ENCODE peak calls at places on chromosomes 4 and X, in five cellular contexts. D is endodermal cell, R is lung, F is astrocyte of the spinal cord, N is A549. H is an unnamed sample.

GRCh38 chr4:142567620-142568451 is 278.3 kb downstream of the INPP4B start:
- DNase-seq in D (no peak), R (no peak), F (peak), N (peak), H (no peak)

GRCh38 chr4:71125137-71125536 is 131.7 kb downstream of the DCK start:
- DNase-seq in D (no peak), R (no peak), F (no peak), N (no peak), H (no peak)

GRCh38 chr4:81722229-81722900 is 250.7 kb upstream of the RASGEF1B start:
- DNase-seq in D (no peak), R (no peak), F (no peak), N (no peak), H (no peak)

GRCh38 chrX:122582280-122582679 is 601.8 kb upstream of the GRIA3 start:
- DNase-seq in D (no peak), R (no peak), F (no peak), N (no peak), H (no peak)

GRCh38 chrX:13047752-13048151 is 3.3 kb upstream of the FAM9C start:
- DNase-seq in D (no peak), R (no peak), F (no peak), N (no peak), H (no peak)

GRCh38 chr4:99648321-99648720 is 9.3 kb downstream of the C4orf54 start:
- DNase-seq in D (no peak), R (no peak), F (no peak), N (no peak), H (no peak)

GRCh38 chr4:189124149-189124758 is 816.4 kb upstream of the FRG1 start:
- DNase-seq in D (peak), R (no peak), F (peak), N (peak), H (no peak)

GRCh38 chr4:41598580-41598979 is 60.6 kb downstream of the LIMCH1 start:
- DNase-seq in D (no peak), R (no peak), F (no peak), N (no peak), H (no peak)

GRCh38 chr4:165359501-165359900 is 19.3 kb upstream of the CPE start:
- DNase-seq in D (no peak), R (no peak), F (no peak), N (no peak), H (no peak)

GRCh38 chr4:81527115-81527514 is 55.4 kb upstream of the RASGEF1B start:
- DNase-seq in D (no peak), R (peak), F (no peak), N (no peak), H (no peak)

GRCh38 chrX:41335590-41336331 is 1.8 kb downstream of the DDX3X start:
- DNase-seq in D (no peak), R (no peak), F (peak), N (no peak), H (no peak)

GRCh38 chr4:2313366-2313765 is 51.5 kb upstream of the MXD4 start:
- DNase-seq in D (no peak), R (no peak), F (no peak), N (no peak), H (no peak)

GRCh38 chr4:73252001-73252400 is 6.6 kb downstream of the ANKRD17 start:
- DNase-seq in D (no peak), R (no peak), F (no peak), N (no peak), H (no peak)

GRCh38 chr4:84529169-84529751 is 30.2 kb upstream of the NKX6-1 start:
- DNase-seq in D (no peak), R (no peak), F (peak), N (peak), H (no peak)

GRCh38 chr4:169268951-169269781 is 1.6 kb downstream of the SH3RF1 start:
- DNase-seq in D (peak), R (no peak), F (peak), N (peak), H (no peak)

GRCh38 chr4:59553063-59553738 is 1646.9 kb upstream of the ADGRL3 start:
- DNase-seq in D (no peak), R (no peak), F (no peak), N (peak), H (no peak)

GRCh38 chr4:52617467-52618017 is 41.6 kb downstream of the USP46 start:
- DNase-seq in D (no peak), R (no peak), F (peak), N (no peak), H (no peak)

GRCh38 chr4:145352438-145353145 is 129.1 kb upstream of the SMAD1 start:
- DNase-seq in D (no peak), R (no peak), F (peak), N (no peak), H (no peak)

GRCh38 chrX:112913807-112914206 is 73.2 kb upstream of the AMOT start:
- DNase-seq in D (no peak), R (no peak), F (no peak), N (no peak), H (no peak)

GRCh38 chr4:33878710-33879109 is 2365.6 kb downstream of the ARAP2 start:
- DNase-seq in D (no peak), R (no peak), F (no peak), N (no peak), H (no peak)

GRCh38 chr4:2788532-2789103 is 4.3 kb upstream of the SH3BP2 start:
- DNase-seq in D (peak), R (no peak), F (no peak), N (no peak), H (no peak)

GRCh38 chr4:38711066-38711465 is 47.1 kb downstream of the KLF3 start:
- DNase-seq in D (no peak), R (no peak), F (no peak), N (no peak), H (no peak)

GRCh38 chr4:94472056-94472826 is 20.5 kb downstream of the PDLIM5 start:
- DNase-seq in D (no peak), R (no peak), F (peak), N (no peak), H (no peak)

GRCh38 chrX:46912673-46913491 is 661 bp downstream of the JADE3 start:
- DNase-seq in D (peak), R (peak), F (peak), N (peak), H (peak)

GRCh38 chr4:1987721-1988326 is 20.9 kb downstream of the NELFA start:
- DNase-seq in D (no peak), R (no peak), F (no peak), N (no peak), H (peak)

GRCh38 chr4:15913631-15913970 is 24.9 kb downstream of the FGFBP1 start:
- DNase-seq in D (no peak), R (no peak), F (peak), N (peak), H (no peak)

GRCh38 chrX:21683910-21684309 is 25.8 kb upstream of the KLHL34 start:
- DNase-seq in D (no peak), R (no peak), F (peak), N (no peak), H (no peak)

GRCh38 chr4:88107406-88108107 is 50.9 kb downstream of the ABCG2 start:
- DNase-seq in D (no peak), R (no peak), F (no peak), N (peak), H (no peak)

GRCh38 chrX:115960440-115961084 is 210.0 kb upstream of the AGTR2 start:
- DNase-seq in D (peak), R (no peak), F (no peak), N (peak), H (no peak)

GRCh38 chrX:50211510-50211909 is 6.9 kb downstream of the CCNB3 start:
- DNase-seq in D (peak), R (no peak), F (no peak), N (peak), H (no peak)
- TF ChIP-seq CTCF in D (peak), R (no peak), F (peak), N (peak), H (peak)

DNA sequence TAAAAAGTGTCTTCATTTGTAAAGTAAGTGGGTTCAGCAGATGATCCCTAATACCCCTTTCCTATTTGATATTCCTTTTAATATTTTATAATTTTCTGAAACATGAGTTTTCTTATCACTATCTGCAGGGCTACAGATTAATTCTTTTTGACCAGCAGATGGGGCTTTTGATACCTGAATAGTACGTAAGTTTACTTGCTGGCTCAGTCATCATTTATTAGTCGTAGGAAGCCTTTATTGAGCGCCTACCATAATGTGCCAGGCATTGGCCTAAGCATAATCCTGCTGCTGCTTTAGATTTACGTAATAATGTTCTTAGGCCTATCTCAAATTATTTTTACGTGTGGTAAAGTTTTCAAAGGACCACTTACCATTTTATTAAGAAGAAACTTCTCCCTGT is 33.1 kb downstream of the OSTC start:
- DNase-seq in D (no peak), R (no peak), F (peak), N (peak), H (no peak)
- TF ChIP-seq CTCF in D (peak), R (no peak), F (peak), N (peak), H (peak)

GRCh38 chrX:130263016-130263415 is 5.7 kb downstream of the ZNF280C start:
- DNase-seq in D (no peak), R (no peak), F (no peak), N (peak), H (no peak)
- TF ChIP-seq CTCF in D (no peak), R (no peak), F (no peak), N (no peak), H (no peak)

GRCh38 chrX:39196192-39197102 is 395.2 kb downstream of the MID1IP1 start:
- DNase-seq in D (peak), R (no peak), F (peak), N (no peak), H (no peak)
- TF ChIP-seq CTCF in D (no peak), R (no peak), F (no peak), N (no peak), H (no peak)

DNA sequence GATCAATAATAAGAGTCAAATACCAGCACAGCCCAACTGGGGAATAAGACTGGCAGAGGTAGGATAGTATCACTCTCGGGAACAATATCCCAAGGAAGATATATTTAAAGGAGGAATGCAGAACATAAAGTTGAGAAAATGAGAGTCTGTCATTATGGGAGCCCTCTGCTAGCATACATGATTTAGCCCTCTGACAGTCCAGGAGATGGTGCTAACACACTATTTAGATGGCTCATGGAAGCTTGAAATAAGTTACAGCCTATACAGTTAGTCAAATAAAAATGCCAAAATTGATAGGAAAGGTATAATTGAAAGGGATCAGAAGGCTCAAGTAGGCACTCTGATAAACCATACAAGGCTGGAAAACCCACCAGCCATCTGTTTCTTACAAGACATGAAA is 201.0 kb upstream of the NEIL3 start:
- DNase-seq in D (no peak), R (no peak), F (no peak), N (peak), H (no peak)
- TF ChIP-seq CTCF in D (peak), R (no peak), F (peak), N (no peak), H (no peak)

GRCh38 chr4:76374744-76375143 is 46.2 kb downstream of the CCDC158 start:
- DNase-seq in D (no peak), R (no peak), F (no peak), N (no peak), H (no peak)
- TF ChIP-seq CTCF in D (no peak), R (no peak), F (no peak), N (no peak), H (peak)

DNA sequence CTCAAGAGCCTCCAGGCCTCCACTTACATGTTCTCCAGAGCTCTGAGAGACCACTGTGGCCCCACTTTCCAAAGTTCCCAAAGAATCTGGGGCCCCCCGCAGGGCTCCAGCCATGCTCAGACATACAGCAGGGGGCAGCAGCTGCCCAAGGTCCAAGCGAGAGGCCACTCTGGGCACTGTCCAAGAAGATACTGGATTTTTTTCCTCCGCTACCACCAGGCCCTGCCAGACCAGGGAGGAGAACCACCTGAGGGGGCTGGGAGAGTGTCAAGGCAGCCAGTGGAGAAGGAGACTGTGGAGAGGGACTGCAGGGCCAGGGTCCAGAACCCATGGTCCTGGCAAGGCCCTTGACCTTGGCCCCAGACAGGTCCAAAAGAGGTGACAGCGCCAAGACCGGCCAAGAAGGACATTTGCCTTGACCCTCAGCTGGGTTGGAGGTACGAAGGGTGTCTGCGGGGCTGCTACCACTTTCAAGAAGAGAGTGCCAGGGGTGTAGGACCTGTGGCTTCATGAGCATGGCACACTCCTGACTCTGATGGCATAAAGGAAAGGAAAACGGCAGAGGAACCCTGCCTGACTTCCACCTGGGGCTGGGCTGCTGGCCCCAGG is 5.3 kb downstream of the EMD start:
- DNase-seq in D (no peak), R (no peak), F (no peak), N (no peak), H (no peak)
- TF ChIP-seq CTCF in D (peak), R (no peak), F (peak), N (peak), H (peak)

DNA sequence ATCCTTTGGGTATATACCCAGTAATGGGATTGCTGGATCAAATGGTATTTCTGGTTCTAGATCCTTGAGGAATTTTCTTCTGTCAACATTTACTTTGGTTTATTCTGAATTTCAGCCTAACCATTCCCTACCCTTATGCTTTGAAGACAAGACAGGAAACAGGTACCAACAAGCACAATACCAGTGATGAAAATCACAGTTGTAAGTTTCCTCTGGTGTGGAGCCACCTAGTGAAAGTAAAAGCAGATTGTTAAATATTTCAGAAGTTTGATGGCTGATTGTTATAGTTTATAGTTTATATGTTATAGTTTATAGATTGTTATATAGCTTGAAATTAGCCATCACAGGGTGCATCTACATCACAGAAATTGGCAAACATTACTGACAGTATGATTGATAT is 104.5 kb upstream of the AGA start:
- DNase-seq in D (no peak), R (no peak), F (no peak), N (no peak), H (no peak)
- TF ChIP-seq CTCF in D (no peak), R (no peak), F (peak), N (no peak), H (no peak)

GRCh38 chrX:104310084-104310483 is 55.4 kb upstream of the ESX1 start:
- DNase-seq in D (no peak), R (no peak), F (peak), N (peak), H (no peak)
- TF ChIP-seq CTCF in D (no peak), R (no peak), F (peak), N (peak), H (peak)

GRCh38 chrX:120774611-120775010 is 101.1 kb downstream of the CT47B1 start:
- DNase-seq in D (no peak), R (no peak), F (no peak), N (no peak), H (no peak)

GRCh38 chrX:120768681-120769080 is 107.0 kb downstream of the CT47B1 start:
- DNase-seq in D (no peak), R (no peak), F (peak), N (no peak), H (no peak)

GRCh38 chrX:120768254-120768653 is 107.4 kb downstream of the CT47B1 start:
- DNase-seq in D (no peak), R (no peak), F (peak), N (no peak), H (no peak)

GRCh38 chrX:120773801-120774200 is 101.9 kb downstream of the CT47B1 start:
- DNase-seq in D (no peak), R (no peak), F (no peak), N (no peak), H (no peak)

DNA sequence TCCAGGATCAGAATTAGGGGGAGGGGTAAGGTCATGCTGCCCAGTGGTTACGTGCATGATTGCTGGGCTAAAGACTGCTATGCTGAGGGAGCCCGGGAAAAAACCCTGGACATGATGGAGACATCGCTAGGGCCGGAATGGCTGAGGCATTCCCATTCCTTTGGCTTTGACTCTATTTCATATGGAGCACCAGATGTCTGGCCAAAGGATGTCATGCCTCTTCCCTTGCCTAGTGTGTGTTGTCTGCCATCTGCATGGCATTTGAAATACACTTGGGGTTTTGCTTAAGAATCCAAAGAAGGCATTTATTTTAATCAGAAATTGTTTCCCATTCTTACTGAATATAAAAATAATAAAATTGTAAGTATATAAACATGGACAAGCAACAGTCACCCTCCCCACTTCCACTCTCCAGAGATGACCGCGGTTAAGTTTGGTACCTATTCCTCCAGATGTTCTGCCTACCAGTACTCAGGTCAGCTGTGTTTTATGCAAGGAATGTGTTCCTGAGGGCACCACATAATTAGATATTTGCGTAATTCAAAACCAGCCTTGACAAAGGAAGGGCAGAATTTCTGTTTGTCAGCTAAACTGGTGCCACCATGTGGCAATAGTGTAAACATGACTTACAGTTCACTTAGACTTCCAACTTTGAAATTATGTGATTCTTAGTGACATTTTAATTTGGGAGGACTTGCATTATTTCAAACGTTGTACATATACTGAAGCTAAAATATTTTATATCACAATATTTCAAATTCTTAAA is 105.9 kb downstream of the CT47B1 start:
- DNase-seq in D (no peak), R (no peak), F (peak), N (peak), H (no peak)
- TF ChIP-seq CTCF in D (peak), R (peak), F (peak), N (peak), H (peak)

H was measured in type B pancreatic cell.